ENCODE peak calls at places on chromosomes 16 and 17, in ten cellular contexts. D is H9; J is MM.1S; P is CD8-positive, alpha-beta memory T cell; V is lower lobe of right lung; E is left lung; A is H1; F is cardiac muscle cell; Y is tibial artery; L is left ventricle myocardium inferior. B is an unnamed sample.

GRCh38 chr17:78132086-78132676 is 1.6 kb downstream of the TMC8 start:
- DNase-seq in L (no peak), A (peak; percentile 69), Y (no peak), P (peak; percentile 83), E (peak; percentile 78), J (peak; percentile 81), F (no peak), D (peak; percentile 80), V (peak; percentile 82), B (peak; percentile 73)

GRCh38 chr16:85228970-85229430 is 116.7 kb upstream of the CIBAR2 start:
- DNase-seq in J (no peak), A (no peak), E (no peak), F (no peak), P (no peak), L (no peak), Y (no peak), D (no peak), V (no peak), B (no peak)

GRCh38 chr17:66957951-66958579 is 6.4 kb upstream of the CACNG4 start:
- DNase-seq in P (no peak), V (no peak), L (no peak), E (no peak), A (no peak), J (no peak), D (no peak), F (no peak), Y (no peak), B (no peak)

GRCh38 chr17:27888072-27888471 is 5.1 kb downstream of the LYRM9 start:
- DNase-seq in P (no peak), F (no peak), V (no peak), L (no peak), Y (no peak), A (no peak), E (no peak), D (no peak), J (no peak), B (no peak)

GRCh38 chr17:5092139-5093010 is 14.1 kb downstream of the ZFP3 start:
- DNase-seq in L (no peak), A (no peak), V (no peak), P (no peak), Y (no peak), E (no peak), F (no peak), J (no peak), D (no peak), B (no peak)

GRCh38 chr16:57945740-57946138 is 25.2 kb downstream of the CNGB1 start:
- DNase-seq in A (no peak), F (peak; percentile 32), V (no peak), Y (no peak), E (no peak), P (no peak), J (no peak), D (no peak), L (no peak), B (no peak)

GRCh38 chr17:80981062-80981902 is 10.4 kb upstream of the CHMP6 start:
- DNase-seq in V (no peak), P (peak; percentile 21), L (no peak), F (no peak), A (peak; percentile 91), D (peak; percentile 81), Y (no peak), E (no peak), J (no peak), B (peak; percentile 34)

GRCh38 chr16:67673712-67674580 is 7.3 kb downstream of the C16orf86 start:
- DNase-seq in L (peak; percentile 74), E (peak; percentile 84), P (no peak), D (no peak), J (no peak), A (no peak), F (peak; percentile 80), Y (peak; percentile 74), V (peak; percentile 81), B (no peak)

GRCh38 chr16:9521749-9522370 is 430.4 kb downstream of the HAPSTR1 start:
- DNase-seq in P (no peak), V (no peak), A (no peak), E (no peak), L (no peak), Y (no peak), J (no peak), F (no peak), D (no peak), B (no peak)

GRCh38 chr17:74729866-74730265 is 7.2 kb upstream of the RAB37 start:
- DNase-seq in J (no peak), F (no peak), E (no peak), Y (no peak), V (no peak), A (no peak), L (no peak), P (no peak), D (no peak), B (no peak)

GRCh38 chr17:77470800-77471733 is 330.3 kb downstream of the SEC14L1 start:
- DNase-seq in E (no peak), A (no peak), J (peak; percentile 5), F (peak; percentile 90), D (peak; percentile 86), Y (no peak), L (peak; percentile 80), P (no peak), V (no peak), B (no peak)

GRCh38 chr17:75516619-75517276 is 420 bp downstream of the TSEN54 start:
- DNase-seq in P (no peak), E (no peak), V (peak; percentile 67), A (peak; percentile 70), D (no peak), F (peak; percentile 27), Y (no peak), L (no peak), J (peak; percentile 23), B (no peak)

DNA sequence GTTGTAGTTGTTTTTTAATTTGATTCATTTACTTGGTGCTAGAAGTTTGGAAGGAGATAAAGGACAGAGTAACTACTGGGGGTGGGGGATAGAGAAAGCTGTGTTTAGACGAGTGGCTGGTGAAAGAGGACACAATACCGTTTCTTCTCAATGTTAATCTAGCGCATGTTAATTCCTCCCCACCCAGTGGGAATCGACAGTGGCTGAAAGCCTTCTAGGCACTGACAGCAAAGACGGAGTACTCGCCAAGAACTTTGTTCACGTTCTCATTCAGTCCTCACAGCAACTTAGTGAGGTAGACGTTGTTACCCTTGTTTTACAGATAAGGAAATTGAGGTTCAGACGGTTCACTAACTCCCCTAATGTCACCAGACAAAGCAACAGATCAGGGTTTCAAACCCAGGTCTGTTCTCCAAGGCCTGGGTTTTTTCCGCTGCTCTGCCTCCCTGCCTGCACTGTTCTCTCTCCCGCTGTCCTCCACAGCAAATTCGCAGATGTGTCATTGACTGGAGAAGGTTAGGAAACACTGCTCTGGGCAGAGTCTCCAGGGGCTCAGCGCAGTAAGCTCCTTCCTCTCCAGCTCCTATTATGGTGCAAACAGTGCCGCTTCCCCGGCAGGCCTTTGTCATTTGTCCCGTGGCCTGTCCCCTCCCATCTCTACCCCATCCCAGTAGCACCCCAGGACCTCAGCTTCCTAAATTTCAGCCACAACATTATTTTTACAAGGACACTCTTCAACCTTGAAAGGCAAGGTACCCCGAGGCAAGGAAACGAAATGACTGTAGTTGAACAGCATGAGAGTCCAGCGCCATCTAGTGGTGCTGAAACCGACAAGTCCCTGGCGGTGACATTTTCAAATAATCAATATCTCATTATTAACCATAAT is 16.9 kb downstream of the MRPS23 start:
- DNase-seq in Y (peak; percentile 70), P (peak; percentile 43), J (peak; percentile 65), A (peak; percentile 74), V (peak; percentile 62), L (peak; percentile 61), F (peak; percentile 82), D (peak; percentile 80), E (peak; percentile 52), B (peak; percentile 61)
- H3K27ac ChIP-seq in Y (peak overlapping the region; percentile 78), P (no peak overlapping the region), J (no peak overlapping the region), A (no peak overlapping the region), V (peak overlapping the region; percentile 43), L (peak overlapping the region; percentile 89), F (peak overlapping the region; percentile 48), D (no peak overlapping the region), E (peak overlapping the region; percentile 58), B (no peak overlapping the region)

GRCh38 chr17:68829211-68829610 is 126.0 kb downstream of the ABCA8 start:
- DNase-seq in E (no peak), J (no peak), L (no peak), F (no peak), Y (no peak), V (no peak), A (no peak), D (no peak), P (no peak), B (no peak)

GRCh38 chr17:68835061-68835460 is 120.1 kb downstream of the ABCA8 start:
- DNase-seq in A (no peak), L (no peak), Y (no peak), J (no peak), D (no peak), V (no peak), F (no peak), E (no peak), P (no peak), B (no peak)

GRCh38 chr17:68834328-68834836 is 120.8 kb downstream of the ABCA8 start:
- DNase-seq in Y (no peak), A (no peak), E (no peak), L (no peak), V (no peak), D (no peak), P (no peak), F (no peak), J (no peak), B (no peak)

GRCh38 chr17:68832140-68832871 is 122.9 kb downstream of the ABCA8 start:
- DNase-seq in D (no peak), V (no peak), P (no peak), Y (peak; percentile 48), L (peak; percentile 23), E (peak; percentile 53), J (no peak), A (no peak), F (no peak), B (no peak)

DNA sequence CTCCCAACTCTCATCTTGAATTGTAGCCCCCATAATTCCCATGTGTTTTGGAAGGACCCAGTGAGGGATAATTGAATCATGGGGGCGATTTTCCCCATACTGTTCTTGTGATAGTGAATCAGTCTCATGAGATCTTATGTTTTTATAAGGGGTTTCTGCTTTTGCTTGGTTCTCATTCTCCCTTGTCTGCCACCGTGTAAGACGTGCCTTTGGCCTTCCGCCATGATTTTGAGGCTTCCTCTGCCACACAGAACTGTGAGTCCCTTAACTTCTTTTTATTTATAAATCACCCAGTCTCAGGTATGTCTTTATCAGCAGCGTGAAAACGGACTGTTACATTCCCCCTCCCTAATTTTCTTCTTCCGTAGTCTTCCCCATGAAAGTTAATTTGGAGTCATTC is 124.0 kb downstream of the ABCA8 start:
- DNase-seq in V (no peak), A (no peak), P (no peak), D (no peak), E (no peak), Y (no peak), J (no peak), L (no peak), F (no peak), B (no peak)
- H3K27me3 ChIP-seq in V (no peaks in the 10 kb centered on the region), A (no peaks in the 10 kb centered on the region), P (no peaks in the 10 kb centered on the region), D (no peaks in the 10 kb centered on the region), E (no peaks in the 10 kb centered on the region), Y (no peaks in the 10 kb centered on the region), J (no peaks in the 10 kb centered on the region), L (no peaks in the 10 kb centered on the region), F (no peaks in the 10 kb centered on the region), B (no peaks in the 10 kb centered on the region)

GRCh38 chr16:88809068-88809675 is 2.6 kb downstream of the APRT start:
- DNase-seq in V (no peak), F (no peak), J (no peak), P (no peak), L (no peak), D (no peak), Y (no peak), A (no peak), E (no peak), B (no peak)
- H3K4me1 ChIP-seq in V (peaks cover 39% of the 10 kb centered on the region), F (peaks cover 9% of the 10 kb centered on the region), J (peaks cover 6% of the 10 kb centered on the region), P (peaks cover 23% of the 10 kb centered on the region), L (peaks cover 50% of the 10 kb centered on the region), D (no peaks in the 10 kb centered on the region), Y (peaks cover 39% of the 10 kb centered on the region), A (peaks cover 17% of the 10 kb centered on the region), E (peaks cover 51% of the 10 kb centered on the region), B (peaks cover 30% of the 10 kb centered on the region)

GRCh38 chr16:11093578-11094074 is 149.3 kb downstream of the CLEC16A start:
- DNase-seq in P (no peak), E (no peak), V (no peak), F (no peak), Y (no peak), A (no peak), J (no peak), L (no peak), D (no peak), B (no peak)
- H3K27ac ChIP-seq in P (no peak overlapping the region), E (peak overlapping the region; percentile 57), V (peak overlapping the region; percentile 41), F (peak overlapping the region; percentile 84), Y (no peak overlapping the region), A (no peak overlapping the region), J (peak overlapping the region; percentile 90), L (no peak overlapping the region), D (no peak overlapping the region), B (peak overlapping the region; percentile 8)

B was measured in CD4-positive, alpha-beta memory T cell.